ENCODE peak calls at places on chromosomes 4 and X, in ten cellular contexts. L is pancreas, F is psoas muscle, X is left ventricle myocardium inferior, P is left lung, E is transverse colon, Y is thoracic aorta, Z is lung, V is MM.1S, G is tibial artery. U is an unnamed sample.

GRCh38 chrX:132615396-132616131 is 126.7 kb upstream of the MBNL3 start:
- DNase-seq in L (peak; percentile 47), F (no peak), X (no peak), P (no peak), E (peak; percentile 51), Y (no peak), Z (peak; percentile 39), V (peak; percentile 61), G (peak; percentile 21), U (peak; percentile 37)

GRCh38 chr4:38674206-38675144 is 10.5 kb downstream of the KLF3 start:
- DNase-seq in L (no peak), F (no peak), X (no peak), P (no peak), E (no peak), Y (no peak), Z (no peak), V (no peak), G (no peak), U (peak; percentile 67)

GRCh38 chr4:114225462-114225861 is 246.0 kb upstream of the ARSJ start:
- DNase-seq in L (no peak), F (no peak), X (no peak), P (no peak), E (no peak), Y (no peak), Z (no peak), V (no peak), G (no peak), U (no peak)

GRCh38 chr4:103998752-103999151 is 279.0 kb upstream of the TACR3 start:
- DNase-seq in L (no peak), F (no peak), X (no peak), P (no peak), E (no peak), Y (no peak), Z (no peak), V (no peak), G (no peak), U (no peak)

GRCh38 chrX:5870238-5870637 is 358.4 kb downstream of the NLGN4X start:
- DNase-seq in L (no peak), F (no peak), X (no peak), P (no peak), E (no peak), Y (no peak), Z (no peak), V (no peak), G (no peak), U (no peak)

GRCh38 chrX:74211911-74212310 is 92.1 kb upstream of the ZCCHC13 start:
- DNase-seq in L (no peak), F (no peak), X (no peak), P (no peak), E (no peak), Y (no peak), Z (no peak), V (no peak), G (no peak), U (no peak)

GRCh38 chr4:81839347-81840042 is 367.8 kb upstream of the RASGEF1B start:
- DNase-seq in L (no peak), F (no peak), X (no peak), P (no peak), E (no peak), Y (no peak), Z (no peak), V (no peak), G (no peak), U (no peak)

GRCh38 chr4:82901129-82901718 is 689 bp downstream of the THAP9 start:
- DNase-seq in L (no peak), F (no peak), X (no peak), P (no peak), E (no peak), Y (no peak), Z (no peak), V (no peak), G (no peak), U (no peak)

DNA sequence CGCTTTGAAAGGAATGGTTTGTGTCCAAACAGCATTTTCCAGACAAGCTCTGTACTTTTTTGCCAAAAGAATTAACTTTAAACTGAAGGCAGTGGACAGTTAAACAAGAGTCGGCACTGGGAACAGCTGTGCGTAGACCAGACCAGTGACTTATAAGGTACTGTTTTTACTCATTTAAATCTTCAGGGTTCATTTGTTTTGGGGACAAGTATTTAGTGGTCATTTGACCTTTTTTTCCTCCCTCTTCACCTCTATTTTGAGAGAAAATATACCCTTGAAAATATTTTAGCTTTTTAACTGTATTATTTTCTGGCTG is 303.8 kb downstream of the ARHGAP24 start:
- DNase-seq in L (no peak), F (no peak), X (no peak), P (no peak), E (no peak), Y (no peak), Z (no peak), V (no peak), G (no peak), U (no peak)
- H3K27ac ChIP-seq in L (no peak overlapping the region), F (peak overlapping the region; percentile 46), X (peak overlapping the region; percentile 70), P (peak overlapping the region; percentile 69), E (peak overlapping the region; percentile 65), Y (peak overlapping the region; percentile 70), Z (no peak overlapping the region), V (no peak overlapping the region), G (peak overlapping the region; percentile 73), U (peak overlapping the region; percentile 57)

GRCh38 chr4:76990288-76991080 is 40.9 kb downstream of the SEPTIN11 start:
- DNase-seq in L (no peak), F (no peak), X (no peak), P (no peak), E (no peak), Y (no peak), Z (no peak), V (no peak), G (no peak), U (no peak)

GRCh38 chr4:76987685-76988084 is 38.1 kb downstream of the SEPTIN11 start:
- DNase-seq in L (no peak), F (no peak), X (no peak), P (no peak), E (no peak), Y (no peak), Z (no peak), V (no peak), G (no peak), U (no peak)

GRCh38 chr4:76993787-76994641 is 44.5 kb downstream of the SEPTIN11 start:
- DNase-seq in L (no peak), F (no peak), X (no peak), P (no peak), E (no peak), Y (no peak), Z (no peak), V (peak; percentile 92), G (no peak), U (peak; percentile 52)

GRCh38 chr4:76987153-76987562 is 37.6 kb downstream of the SEPTIN11 start:
- DNase-seq in L (no peak), F (peak; percentile 27), X (peak; percentile 34), P (no peak), E (no peak), Y (no peak), Z (no peak), V (no peak), G (peak; percentile 51), U (no peak)

GRCh38 chr4:76989391-76990061 is 40.0 kb downstream of the SEPTIN11 start:
- DNase-seq in L (no peak), F (no peak), X (no peak), P (no peak), E (peak; percentile 54), Y (no peak), Z (no peak), V (no peak), G (no peak), U (peak; percentile 47)
- H3K4me1 ChIP-seq in L (no peaks in the 10 kb centered on the region), F (peaks cover 32% of the 10 kb centered on the region), X (peaks cover 60% of the 10 kb centered on the region), P (peaks cover 36% of the 10 kb centered on the region), E (peaks cover 51% of the 10 kb centered on the region), Y (peaks cover 25% of the 10 kb centered on the region), Z (peaks cover 18% of the 10 kb centered on the region), V (peaks cover 58% of the 10 kb centered on the region), G (peaks cover 14% of the 10 kb centered on the region), U (peaks cover 18% of the 10 kb centered on the region)

GRCh38 chr4:48481581-48481980 is 1.6 kb upstream of the SLC10A4 start:
- DNase-seq in L (no peak), F (no peak), X (no peak), P (no peak), E (no peak), Y (no peak), Z (no peak), V (no peak), G (no peak), U (no peak)

GRCh38 chr4:48489683-48490011 is 405 bp upstream of the ZAR1 start:
- DNase-seq in L (no peak), F (no peak), X (no peak), P (peak; percentile 62), E (no peak), Y (no peak), Z (no peak), V (no peak), G (no peak), U (no peak)

GRCh38 chr4:48483777-48484493 is 792 bp downstream of the SLC10A4 start:
- DNase-seq in L (no peak), F (peak; percentile 22), X (no peak), P (peak; percentile 80), E (no peak), Y (no peak), Z (no peak), V (no peak), G (no peak), U (no peak)

GRCh38 chr4:48483006-48483776 is at the start of gene SLC10A4:
- DNase-seq in L (no peak), F (peak; percentile 18), X (no peak), P (peak; percentile 76), E (no peak), Y (no peak), Z (no peak), V (no peak), G (no peak), U (no peak)

DNA sequence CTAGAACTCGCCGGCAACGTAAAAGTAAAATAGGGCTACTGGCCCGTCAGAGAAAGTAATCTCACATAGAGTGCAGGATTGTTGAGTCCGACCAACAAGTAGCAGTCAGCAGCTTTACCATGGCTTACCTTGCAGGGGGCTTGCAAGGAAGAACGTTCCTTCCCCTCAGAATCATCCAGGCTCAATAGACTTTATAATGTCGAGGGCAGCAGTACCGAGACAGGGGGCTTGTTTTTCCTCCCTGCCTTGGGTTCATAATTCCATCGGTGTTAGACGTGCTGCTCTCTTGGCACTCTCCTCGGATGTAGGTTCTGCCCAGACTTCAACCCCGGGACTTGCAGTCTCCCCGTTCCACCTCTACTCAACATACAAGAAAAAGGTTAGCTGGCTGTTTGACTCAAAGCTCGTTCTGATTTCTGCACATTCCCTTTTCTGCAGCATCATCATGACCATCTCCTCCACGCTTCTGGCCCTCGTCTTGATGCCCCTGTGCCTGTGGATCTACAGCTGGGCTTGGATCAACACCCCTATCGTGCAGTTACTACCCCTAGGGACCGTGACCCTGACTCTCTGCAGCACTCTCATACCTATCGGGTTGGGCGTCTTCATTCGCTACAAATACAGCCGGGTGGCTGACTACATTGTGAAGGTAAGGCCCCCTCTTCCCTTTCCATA is 1.5 kb downstream of the SLC10A4 start:
- DNase-seq in L (no peak), F (no peak), X (no peak), P (no peak), E (no peak), Y (no peak), Z (no peak), V (no peak), G (no peak), U (no peak)
- H3K27me3 ChIP-seq in L (peaks cover 19% of the 10 kb centered on the region), F (no peaks in the 10 kb centered on the region), X (peaks cover 90% of the 10 kb centered on the region), P (peaks cover 73% of the 10 kb centered on the region), E (peaks cover 98% of the 10 kb centered on the region), Y (peaks cover 10% of the 10 kb centered on the region), Z (no peaks in the 10 kb centered on the region), V (no peaks in the 10 kb centered on the region), G (peaks cover 55% of the 10 kb centered on the region), U (peaks cover 10% of the 10 kb centered on the region)

DNA sequence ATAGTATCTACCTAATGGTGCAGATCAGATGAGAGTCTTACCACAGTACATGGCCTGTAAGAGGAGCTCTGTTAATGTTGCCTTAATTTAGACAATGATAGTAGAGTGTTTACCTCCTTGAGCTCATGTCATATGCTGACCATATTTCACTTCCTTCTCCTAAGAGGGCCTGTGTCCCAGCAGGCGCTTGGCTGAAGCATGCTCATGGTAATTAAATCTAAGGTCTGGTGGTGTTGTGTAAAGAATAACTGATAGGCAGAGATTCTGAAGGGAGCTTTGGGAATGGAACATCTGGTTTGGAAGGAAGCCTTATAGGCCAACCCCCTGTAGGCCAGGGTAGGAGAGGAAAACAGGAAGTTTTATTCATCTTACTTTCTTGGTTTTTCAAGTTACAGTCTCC is 300.2 kb downstream of the USP46 start:
- DNase-seq in L (peak; percentile 31), F (no peak), X (peak; percentile 34), P (no peak), E (no peak), Y (no peak), Z (no peak), V (no peak), G (no peak), U (no peak)
- H3K27ac ChIP-seq in L (no peak overlapping the region), F (no peak overlapping the region), X (peak overlapping the region; percentile 56), P (no peak overlapping the region), E (no peak overlapping the region), Y (no peak overlapping the region), Z (no peak overlapping the region), V (no peak overlapping the region), G (no peak overlapping the region), U (no peak overlapping the region)